ENCODE peak calls at places on chromosomes 7 and 10, in four cellular contexts. P is OCI-LY7, L is suprapubic skin, B is adrenal gland. C is an unnamed sample. For H3K4me1, the result is how much of the 10 kb centered on the place peaks cover.

GRCh38 chr10:102669206-102670064 is 25.2 kb downstream of the TRIM8 start:
- DNase-seq in P (peak), L (no peak), B (peak), C (peak)

GRCh38 chr10:59724098-59724938 is 14.7 kb upstream of the SLC16A9 start:
- DNase-seq in P (no peak), L (no peak), B (no peak), C (no peak)

GRCh38 chr10:69101451-69102095 is 13.7 kb downstream of the SRGN start:
- DNase-seq in P (no peak), L (no peak), B (no peak), C (peak)

GRCh38 chr7:140059288-140060242 is 3.2 kb downstream of the PARP12 start:
- DNase-seq in P (no peak), L (no peak), B (peak), C (peak)

GRCh38 chr10:13770760-13771493 is 184.2 kb downstream of the PRPF18 start:
- DNase-seq in P (no peak), L (no peak), B (no peak), C (no peak)

GRCh38 chr7:25597881-25598456 is 369.7 kb upstream of the NPVF start:
- DNase-seq in P (no peak), L (no peak), B (peak), C (no peak)

GRCh38 chr10:87547734-87548311 is 43.1 kb downstream of the MINPP1 start:
- DNase-seq in P (no peak), L (no peak), B (no peak), C (no peak)

GRCh38 chr7:132455306-132455705 is 121.0 kb downstream of the PLXNA4 start:
- DNase-seq in P (no peak), L (no peak), B (no peak), C (no peak)

GRCh38 chr10:30431435-30431911 is 2.5 kb upstream of the MAP3K8 start:
- DNase-seq in P (no peak), L (no peak), B (no peak), C (no peak)

GRCh38 chr7:8261711-8262695 is at the start of gene ICA1:
- DNase-seq in P (no peak), L (peak), B (peak), C (peak)

GRCh38 chr7:125358551-125359167 is 429.0 kb upstream of the POT1 start:
- DNase-seq in P (no peak), L (no peak), B (no peak), C (peak)

GRCh38 chr10:46530249-46531186 is 25.9 kb downstream of the GPRIN2 start:
- DNase-seq in P (no peak), L (peak), B (no peak), C (peak)

GRCh38 chr7:20305726-20306125 is 25.0 kb upstream of the ITGB8 start:
- DNase-seq in P (no peak), L (no peak), B (no peak), C (no peak)

GRCh38 chr10:71438761-71439160 is 42.0 kb downstream of the CDH23 start:
- DNase-seq in P (no peak), L (no peak), B (no peak), C (no peak)

GRCh38 chr7:129903935-129904334 is 48.8 kb downstream of the UBE2H start:
- DNase-seq in P (peak), L (no peak), B (no peak), C (no peak)

GRCh38 chr7:48078470-48078869 is 10.6 kb upstream of the UPP1 start:
- DNase-seq in P (no peak), L (no peak), B (no peak), C (no peak)

GRCh38 chr7:98802088-98802780 is 67.6 kb downstream of the TMEM130 start:
- DNase-seq in P (peak), L (no peak), B (peak), C (peak)

GRCh38 chr7:107501593-107501992 is 31.7 kb downstream of the GPR22 start:
- DNase-seq in P (peak), L (no peak), B (no peak), C (no peak)

GRCh38 chr7:155097338-155097737 is 27.2 kb downstream of the HTR5A start:
- DNase-seq in P (no peak), L (no peak), B (no peak), C (no peak)

GRCh38 chr10:110273474-110273873 is 31.2 kb downstream of the SMNDC1 start:
- DNase-seq in P (no peak), L (peak), B (peak), C (no peak)

GRCh38 chr7:90816511-90817142 is 220.5 kb downstream of the CDK14 start:
- DNase-seq in P (no peak), L (no peak), B (no peak), C (peak)

GRCh38 chr7:36648441-36648840 is 75.9 kb downstream of the AOAH start:
- DNase-seq in P (no peak), L (no peak), B (no peak), C (no peak)

GRCh38 chr10:119663866-119664698 is 12.9 kb downstream of the BAG3 start:
- DNase-seq in P (no peak), L (no peak), B (no peak), C (no peak)

DNA sequence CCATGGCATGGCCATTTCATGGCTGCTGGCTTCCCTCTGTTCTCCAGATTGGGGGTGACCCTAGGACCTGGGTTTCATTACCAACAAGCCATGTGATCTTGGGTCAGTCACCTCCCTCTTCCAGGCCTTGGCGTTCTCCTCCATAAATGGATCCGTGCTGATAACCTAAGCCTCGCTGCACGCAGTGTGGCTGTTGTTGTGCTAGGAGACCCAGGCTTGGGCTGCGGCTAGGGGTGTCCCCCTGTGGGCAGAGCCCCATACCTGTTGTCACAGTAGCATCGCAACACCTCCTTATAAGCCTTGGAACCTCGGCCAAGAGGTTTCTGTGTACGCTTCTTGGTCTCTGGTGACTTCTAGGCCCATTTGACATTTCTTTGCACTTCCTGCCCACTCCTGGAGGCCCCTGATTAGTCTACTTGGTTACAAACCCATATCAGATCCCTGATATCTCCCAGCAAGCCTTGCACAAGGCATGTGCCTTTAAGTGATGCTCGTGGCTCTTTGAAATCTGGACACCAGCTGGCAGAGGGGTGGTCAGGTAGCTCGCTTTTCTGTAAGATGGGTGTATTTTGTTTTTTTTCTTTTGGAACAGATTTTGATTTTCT is 23.6 kb downstream of the ZMIZ1 start:
- DNase-seq in P (no peak), L (no peak), B (no peak), C (no peak)
- H3K4me1 ChIP-seq in P (half or more), L (half or more), B (half or more), C (under half)

GRCh38 chr10:133528296-133528844 is 1.2 kb downstream of the CYP2E1 start:
- DNase-seq in P (no peak), L (no peak), B (no peak), C (no peak)

GRCh38 chr10:133526957-133527588 is at the start of gene CYP2E1:
- DNase-seq in P (no peak), L (no peak), B (no peak), C (no peak)

GRCh38 chr10:133529576-133529946 is 2.4 kb downstream of the CYP2E1 start:
- DNase-seq in P (no peak), L (no peak), B (no peak), C (no peak)

GRCh38 chr10:133528845-133529575 is 1.8 kb downstream of the CYP2E1 start:
- DNase-seq in P (no peak), L (no peak), B (no peak), C (no peak)

DNA sequence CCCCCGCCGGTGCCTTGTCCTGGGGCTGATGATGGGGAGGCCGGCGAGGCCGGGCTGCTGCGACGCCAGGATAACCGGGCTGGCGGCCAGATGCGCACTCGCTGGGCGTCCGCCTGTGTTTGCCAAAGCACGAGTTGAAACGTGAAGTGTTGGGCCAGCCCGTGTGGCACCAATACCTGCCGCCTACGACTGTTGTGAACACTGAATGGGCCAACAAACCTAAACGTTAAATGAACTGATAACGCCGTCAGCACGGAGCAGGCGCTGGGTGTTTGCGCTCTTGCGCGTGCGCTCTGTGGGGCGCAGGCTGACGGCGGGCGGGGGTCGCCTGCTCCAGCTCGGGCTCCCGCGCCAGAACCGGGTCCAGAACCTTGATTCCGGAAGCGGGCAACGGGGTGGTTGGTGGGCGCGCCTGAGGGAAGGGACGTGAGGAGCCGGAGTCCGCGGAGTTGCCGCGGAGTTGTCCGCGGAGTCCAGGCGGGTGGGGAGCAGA is 662 bp downstream of the CYP2E1 start:
- DNase-seq in P (no peak), L (no peak), B (no peak), C (no peak)
- H3K4me3 ChIP-seq in P (no peak), L (peak), B (no peak), C (no peak)

GRCh38 chr10:49106451-49106850 is 8.9 kb downstream of the VSTM4 start:
- DNase-seq in P (no peak), L (no peak), B (peak), C (no peak)

GRCh38 chr10:49108656-49109055 is 6.7 kb downstream of the VSTM4 start:
- DNase-seq in P (no peak), L (no peak), B (no peak), C (no peak)

GRCh38 chr10:49105076-49105475 is 10.2 kb downstream of the VSTM4 start:
- DNase-seq in P (no peak), L (no peak), B (no peak), C (no peak)

GRCh38 chr10:49107890-49108274 is 7.4 kb downstream of the VSTM4 start:
- DNase-seq in P (no peak), L (no peak), B (no peak), C (no peak)

DNA sequence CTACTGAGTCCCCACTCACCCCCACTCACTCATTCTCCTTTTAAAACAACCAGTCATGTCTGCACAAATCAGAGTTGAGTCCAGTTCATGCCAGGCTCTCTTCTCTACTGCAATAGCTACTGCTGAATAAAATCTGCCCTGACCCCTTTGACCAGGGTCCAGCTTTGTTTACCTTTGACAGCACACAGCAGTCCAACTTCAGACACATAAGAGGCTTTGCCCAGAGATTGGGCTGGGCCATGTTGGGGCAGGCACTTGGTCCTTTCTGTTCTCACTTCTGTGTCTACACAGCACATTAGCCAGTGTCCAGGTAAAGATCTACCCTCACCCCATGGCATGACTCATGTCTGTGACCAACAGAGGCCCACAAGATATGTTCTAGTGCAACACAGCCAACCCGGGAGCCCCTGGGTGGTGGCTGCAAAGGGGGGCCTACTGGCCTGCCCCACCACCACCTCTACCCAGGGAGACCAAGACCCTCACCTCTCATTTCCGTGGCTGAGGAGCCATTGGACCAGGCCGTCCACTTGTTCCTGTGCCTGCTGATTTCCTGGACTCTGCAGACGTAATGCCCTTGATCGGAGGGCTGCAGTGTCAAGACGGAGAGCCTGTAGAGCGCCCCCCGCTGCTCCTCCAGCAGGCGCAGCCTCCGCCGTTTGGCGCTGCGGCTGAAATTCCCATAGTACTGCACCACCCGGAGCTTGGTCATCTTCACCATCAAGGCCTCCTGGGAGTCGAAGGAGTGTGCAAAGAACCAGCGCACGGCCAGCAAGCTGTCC is 8.0 kb downstream of the VSTM4 start:
- DNase-seq in P (no peak), L (no peak), B (no peak), C (no peak)
- H3K4me1 ChIP-seq in P (under half), L (under half), B (half or more), C (under half)

GRCh38 chr10:12333382-12334185 is 15.8 kb upstream of the CAMK1D start:
- DNase-seq in P (no peak), L (peak), B (peak), C (peak)

GRCh38 chr10:12334186-12334530 is 15.2 kb upstream of the CAMK1D start:
- DNase-seq in P (no peak), L (no peak), B (no peak), C (no peak)

GRCh38 chr10:12337973-12338372 is 11.4 kb upstream of the CAMK1D start:
- DNase-seq in P (no peak), L (no peak), B (no peak), C (no peak)

GRCh38 chr10:12337407-12337806 is 11.9 kb upstream of the CAMK1D start:
- DNase-seq in P (no peak), L (no peak), B (no peak), C (no peak)

DNA sequence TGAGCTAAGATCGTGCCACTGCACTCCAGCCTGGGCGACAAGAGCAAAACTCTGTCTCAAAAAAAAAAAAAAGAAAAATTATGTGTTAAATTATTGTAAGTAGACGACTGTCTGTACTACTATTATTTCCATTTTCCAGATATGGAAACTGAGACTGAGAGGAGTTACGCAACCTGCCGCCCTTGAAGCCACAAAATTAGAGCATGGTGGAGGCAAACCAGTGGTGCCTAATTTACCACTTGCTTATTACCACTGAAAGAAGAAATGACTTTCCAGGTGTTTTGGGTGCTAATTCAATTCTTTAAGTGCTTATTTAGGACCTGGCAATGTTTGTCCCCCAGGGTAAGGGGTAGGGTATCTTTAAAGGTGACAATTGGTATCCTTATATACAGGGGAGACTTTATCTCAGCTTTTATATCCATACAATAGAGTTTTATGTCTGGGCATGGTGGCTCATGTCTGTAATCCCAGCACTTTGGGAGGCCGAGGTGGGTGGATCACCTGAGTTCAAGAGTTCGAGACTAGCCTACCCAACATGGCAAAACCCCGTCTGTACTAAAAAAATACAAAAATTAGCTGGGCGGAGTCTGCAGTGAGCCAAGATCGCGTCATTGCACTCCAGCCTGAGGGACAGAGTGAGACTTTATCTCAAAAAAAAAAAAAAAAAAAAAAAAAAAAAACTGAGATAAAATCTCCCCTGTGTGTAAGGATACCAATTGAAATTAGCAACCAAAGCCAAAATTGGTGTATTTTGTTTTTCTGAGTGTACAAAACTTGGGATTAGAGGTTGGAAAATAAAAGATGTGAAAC is 16.6 kb upstream of the CAMK1D start:
- DNase-seq in P (no peak), L (no peak), B (peak), C (no peak)
- H3K4me3 ChIP-seq in P (no peak), L (no peak), B (no peak), C (no peak)

GRCh38 chr10:62075414-62075813 is 173.9 kb downstream of the ARID5B start:
- DNase-seq in P (no peak), L (no peak), B (no peak), C (no peak)

GRCh38 chr10:62077330-62078015 is 176.0 kb downstream of the ARID5B start:
- DNase-seq in P (no peak), L (no peak), B (no peak), C (no peak)

GRCh38 chr10:62075912-62076311 is 174.4 kb downstream of the ARID5B start:
- DNase-seq in P (no peak), L (no peak), B (no peak), C (no peak)

GRCh38 chr10:62079885-62080559 is 178.5 kb downstream of the ARID5B start:
- DNase-seq in P (peak), L (no peak), B (no peak), C (no peak)

DNA sequence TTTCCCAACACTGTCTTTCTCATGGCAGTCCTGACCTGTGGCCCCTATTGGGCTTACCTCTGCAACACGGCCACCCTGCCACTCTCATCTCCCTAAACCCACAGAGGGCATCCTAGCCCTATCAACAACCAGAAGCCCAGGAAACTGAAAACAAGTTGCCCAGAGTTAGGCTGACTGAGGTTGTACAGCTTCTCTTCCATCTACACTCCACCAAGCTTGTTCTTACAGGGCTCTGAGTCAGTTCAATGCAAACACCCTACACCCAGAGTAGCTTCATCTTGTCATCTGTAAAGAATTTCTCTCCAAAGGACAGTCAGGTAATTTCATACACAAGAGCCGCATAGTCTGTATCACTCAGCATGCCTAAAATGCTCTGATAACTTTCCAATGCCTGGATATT is 175.4 kb downstream of the ARID5B start:
- DNase-seq in P (no peak), L (no peak), B (no peak), C (peak)
- H3K4me1 ChIP-seq in P (under half), L (half or more), B (half or more), C (half or more)

DNA sequence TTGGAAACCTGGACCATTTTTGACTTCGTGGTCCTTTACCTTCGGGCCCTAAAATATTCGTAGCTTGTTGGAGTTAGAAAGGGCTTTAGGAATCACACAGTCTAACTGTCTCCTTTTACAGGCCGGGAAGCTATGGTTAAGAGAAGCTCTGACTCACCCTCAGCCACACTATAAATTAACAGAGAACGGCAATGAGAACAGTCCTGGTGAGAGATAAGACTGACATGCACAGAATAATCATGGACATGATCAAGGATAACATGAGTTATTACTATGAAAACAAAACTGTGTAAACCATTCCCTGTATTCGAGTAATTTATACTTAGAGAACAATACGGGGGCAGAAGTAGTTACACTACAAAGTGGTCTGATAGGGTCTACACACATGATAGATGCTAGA is 162.5 kb upstream of the MALRD1 start:
- DNase-seq in P (no peak), L (no peak), B (no peak), C (no peak)
- H3K4me3 ChIP-seq in P (no peak), L (no peak), B (no peak), C (no peak)

GRCh38 chr10:32980558-32981468 is 22.8 kb upstream of the ITGB1 start:
- DNase-seq in P (peak), L (peak), B (peak), C (peak)

GRCh38 chr10:32982293-32982709 is 24.3 kb upstream of the ITGB1 start:
- DNase-seq in P (no peak), L (no peak), B (no peak), C (peak)

GRCh38 chr10:32982911-32983310 is 24.9 kb upstream of the ITGB1 start:
- DNase-seq in P (no peak), L (no peak), B (no peak), C (no peak)

GRCh38 chr10:32980242-32980557 is 22.2 kb upstream of the ITGB1 start:
- DNase-seq in P (no peak), L (no peak), B (no peak), C (no peak)

GRCh38 chr10:32981760-32982159 is 23.7 kb upstream of the ITGB1 start:
- DNase-seq in P (peak), L (no peak), B (peak), C (no peak)
- H3K4me1 ChIP-seq in P (half or more), L (under half), B (under half), C (half or more)

DNA sequence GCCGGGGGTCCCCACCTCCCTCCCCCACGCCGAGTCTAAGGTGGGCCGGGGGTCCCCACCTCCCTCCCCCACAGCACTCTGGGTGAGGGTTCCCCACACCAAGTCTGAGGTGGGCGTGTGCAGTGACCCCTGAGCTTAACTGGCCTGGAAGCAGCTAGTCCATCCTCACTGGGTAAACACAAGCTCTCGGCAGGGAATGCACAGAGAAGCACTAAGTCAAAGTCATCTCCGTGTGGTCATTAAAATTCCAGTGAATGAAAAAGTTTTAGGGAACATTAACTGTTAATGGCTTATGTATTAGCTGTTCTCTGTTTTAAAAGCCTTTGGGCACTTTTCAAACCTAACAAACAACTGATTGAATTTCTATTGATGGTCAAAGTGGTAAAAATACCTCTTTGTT is 43.7 kb upstream of the PRKAR1B start:
- DNase-seq in P (no peak), L (no peak), B (no peak), C (no peak)
- H3K4me3 ChIP-seq in P (no peak), L (no peak), B (no peak), C (no peak)